ENCODE peak calls at places on chromosomes 4 and X, in four cellular contexts. Q is T-helper 1 cell, Y is mucosa of gallbladder, T is esophagus squamous epithelium. P is an unnamed sample.

GRCh38 chr4:71713611-71714203 is 70.2 kb downstream of the GC start:
- DNase-seq in Q (no peak), Y (no peak), T (no peak), P (no peak)

GRCh38 chrX:115284877-115285276 is 4.6 kb upstream of the LUZP4 start:
- DNase-seq in Q (no peak), Y (no peak), T (no peak), P (no peak)

GRCh38 chr4:147938481-147938880 is 206.6 kb downstream of the ARHGAP10 start:
- DNase-seq in Q (no peak), Y (no peak), T (no peak), P (no peak)

GRCh38 chrX:40108959-40109287 is 11.2 kb upstream of the BCOR start:
- DNase-seq in Q (peak), Y (peak), T (no peak), P (no peak)

GRCh38 chr4:167233523-167234387 is 539 bp downstream of the SPOCK3 start:
- DNase-seq in Q (no peak), Y (no peak), T (no peak), P (no peak)

GRCh38 chrX:36898301-36898700 is 109.9 kb upstream of the FAM47C start:
- DNase-seq in Q (no peak), Y (no peak), T (no peak), P (no peak)

GRCh38 chr4:101958547-101958946 is 168.0 kb downstream of the BANK1 start:
- DNase-seq in Q (no peak), Y (no peak), T (no peak), P (no peak)

GRCh38 chrX:129777218-129777768 is 2.5 kb upstream of the SASH3 start:
- DNase-seq in Q (peak), Y (peak), T (no peak), P (no peak)

GRCh38 chr4:77104405-77105292 is 28.9 kb upstream of the CCNI start:
- DNase-seq in Q (no peak), Y (peak), T (no peak), P (no peak)